ENCODE peak calls at places on chromosomes 13 and 19, in four cellular contexts. R is HEK293T, D is smooth muscle cell of the brain vasculature, H is astrocyte. B is an unnamed sample.

GRCh38 chr19:9329999-9330398 is 6.0 kb downstream of the ZNF559 start:
- DNase-seq in R (no peak), D (no peak), H (no peak), B (no peak)

GRCh38 chr13:27018882-27019281 is 152.7 kb downstream of the USP12 start:
- DNase-seq in R (peak), H (no peak), D (no peak), B (no peak)

GRCh38 chr13:72639377-72639776 is 88.1 kb downstream of the MZT1 start:
- DNase-seq in D (no peak), R (no peak), H (no peak), B (no peak)

GRCh38 chr19:14467816-14468215 is 7.3 kb downstream of the PTGER1 start:
- DNase-seq in H (no peak), D (no peak), R (no peak), B (no peak)

GRCh38 chr13:27665333-27665732 is 43.6 kb downstream of the POLR1D start:
- DNase-seq in D (no peak), R (no peak), H (no peak), B (no peak)

GRCh38 chr13:105814902-105815250 is 720.6 kb downstream of the EFNB2 start:
- DNase-seq in R (no peak), D (no peak), H (no peak), B (no peak)

GRCh38 chr19:22708983-22709382 is 74.9 kb downstream of the ZNF492 start:
- DNase-seq in R (no peak), D (no peak), H (no peak), B (no peak)

GRCh38 chr13:59750860-59751259 is 412.9 kb downstream of the DIAPH3 start:
- DNase-seq in D (peak), R (peak), H (peak), B (no peak)

GRCh38 chr13:84137292-84137691 is 255.0 kb upstream of the SLITRK1 start:
- DNase-seq in R (no peak), H (peak), D (no peak), B (peak)

GRCh38 chr19:49431330-49431749 is 6.2 kb downstream of the GFY start:
- DNase-seq in D (no peak), R (no peak), H (no peak), B (no peak)

GRCh38 chr13:27573265-27573664 is 47.1 kb downstream of the LNX2 start:
- DNase-seq in D (no peak), R (no peak), H (peak), B (no peak)

GRCh38 chr19:7385062-7385461 is 36.3 kb downstream of the ARHGEF18 start:
- DNase-seq in R (no peak), D (no peak), H (no peak), B (no peak)

GRCh38 chr19:35882074-35882832 is 13.9 kb downstream of the APLP1 start:
- DNase-seq in H (peak), D (peak), R (peak), B (peak)

GRCh38 chr19:12886943-12887747 is at the start of gene KLF1:
- DNase-seq in R (no peak), D (no peak), H (no peak), B (no peak)

GRCh38 chr13:24264976-24265375 is 44.4 kb upstream of the C1QTNF9 start:
- DNase-seq in H (no peak), R (no peak), D (no peak), B (no peak)

GRCh38 chr13:97141564-97142005 is 80.5 kb upstream of the MBNL2 start:
- DNase-seq in R (peak), H (peak), D (peak), B (peak)

GRCh38 chr19:44745386-44745831 is 3.1 kb upstream of the BCL3 start:
- DNase-seq in D (no peak), H (peak), R (no peak), B (peak)

GRCh38 chr19:19386373-19386869 is 19.1 kb upstream of the GATAD2A start:
- DNase-seq in D (no peak), R (no peak), H (no peak), B (no peak)

B was measured in NCI-H226.